ENCODE peak calls at places on chromosomes 13 and 19, in four cellular contexts. H is uterus, F is fibroblast of lung, N is epithelial cell of esophagus. S is an unnamed sample.

GRCh38 chr19:34888091-34888490 is 38.6 kb upstream of the ZNF30 start:
- DNase-seq in H (no peak), F (no peak), N (no peak), S (no peak)

GRCh38 chr19:11626252-11626651 is 29.0 kb downstream of the ZNF627 start:
- DNase-seq in F (no peak), N (no peak), H (no peak), S (no peak)

GRCh38 chr13:41231786-41232185 is 31.6 kb downstream of the MTRF1 start:
- DNase-seq in F (peak), H (no peak), N (peak), S (no peak)

GRCh38 chr13:97499181-97499580 is 65.2 kb downstream of the RAP2A start:
- DNase-seq in N (no peak), H (no peak), F (no peak), S (no peak)

GRCh38 chr13:23460309-23460708 is 26.8 kb upstream of the SACS start:
- DNase-seq in F (no peak), H (no peak), N (no peak), S (no peak)

GRCh38 chr13:30963794-30964193 is 31.3 kb downstream of the TEX26 start:
- DNase-seq in N (peak), F (peak), H (no peak), S (no peak)

GRCh38 chr19:50492303-50493052 is 15.8 kb upstream of the GARIN5A start:
- DNase-seq in N (no peak), H (peak), F (no peak), S (no peak)

GRCh38 chr13:48121733-48122132 is 26.8 kb upstream of the MED4 start:
- DNase-seq in H (no peak), F (peak), N (no peak), S (no peak)

GRCh38 chr19:17450264-17451075 is 2.0 kb upstream of the TMEM221 start:
- DNase-seq in H (no peak), F (no peak), N (peak), S (no peak)

GRCh38 chr13:46804391-46804815 is 7.4 kb upstream of the ESD start:
- DNase-seq in N (peak), H (no peak), F (peak), S (peak)

GRCh38 chr19:750640-751423 is at the start of gene MISP:
- DNase-seq in F (no peak), H (no peak), N (peak), S (no peak)

GRCh38 chr19:3556978-3557460 is 367 bp downstream of the MFSD12 start:
- DNase-seq in N (peak), H (no peak), F (peak), S (no peak)

GRCh38 chr19:16019691-16020448 is 56.4 kb upstream of the TPM4 start:
- DNase-seq in H (no peak), F (no peak), N (no peak), S (no peak)

GRCh38 chr19:44753932-44754742 is 5.6 kb downstream of the BCL3 start:
- DNase-seq in N (peak), H (peak), F (peak), S (no peak)

GRCh38 chr13:28582225-28582891 is 76.6 kb upstream of the POMP start:
- DNase-seq in H (no peak), N (no peak), F (no peak), S (no peak)

GRCh38 chr19:29271341-29271740 is 58.4 kb upstream of the UQCRFS1 start:
- DNase-seq in F (no peak), H (no peak), N (no peak), S (no peak)

GRCh38 chr19:58346961-58347929 is 6.0 kb downstream of the A1BG start:
- DNase-seq in N (peak), H (peak), F (peak), S (no peak)

GRCh38 chr19:19192910-19193423 is 909 bp downstream of the RFXANK start:
- DNase-seq in F (no peak), N (no peak), H (no peak), S (no peak)
- H3K4me3 ChIP-seq in F (peak), N (peak), H (peak), S (peak)

GRCh38 chr13:112510987-112511715 is 76.8 kb downstream of the TUBGCP3 start:
- DNase-seq in N (peak), F (no peak), H (no peak), S (no peak)

GRCh38 chr13:112510002-112510780 is 77.8 kb downstream of the TUBGCP3 start:
- DNase-seq in F (peak), N (peak), H (no peak), S (no peak)

GRCh38 chr13:112509190-112509589 is 78.8 kb downstream of the TUBGCP3 start:
- DNase-seq in N (no peak), F (no peak), H (no peak), S (no peak)

DNA sequence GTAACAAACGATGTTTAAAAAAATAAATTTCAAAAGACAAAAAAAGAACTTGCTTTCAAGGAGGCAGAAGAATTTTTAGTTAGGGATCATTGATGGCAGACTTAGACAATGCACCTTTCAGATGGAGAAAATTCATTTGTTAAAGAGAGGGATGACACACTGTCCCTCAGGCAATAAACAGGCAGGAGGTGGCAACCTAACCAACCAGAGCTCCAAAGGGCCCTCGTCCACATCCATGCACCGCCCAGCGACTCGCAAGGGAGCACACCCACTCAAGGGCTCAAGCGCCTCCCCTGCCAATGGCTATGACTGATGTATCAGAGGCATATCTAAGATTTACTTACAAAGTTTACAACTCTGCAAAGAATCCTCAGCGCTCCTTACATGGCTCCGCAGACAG is 81.9 kb downstream of the TUBGCP3 start:
- DNase-seq in N (peak), F (no peak), H (no peak), S (no peak)
- TF ChIP-seq CTCF in N (no peak), F (no peak), H (no peak), S (no peak)

DNA sequence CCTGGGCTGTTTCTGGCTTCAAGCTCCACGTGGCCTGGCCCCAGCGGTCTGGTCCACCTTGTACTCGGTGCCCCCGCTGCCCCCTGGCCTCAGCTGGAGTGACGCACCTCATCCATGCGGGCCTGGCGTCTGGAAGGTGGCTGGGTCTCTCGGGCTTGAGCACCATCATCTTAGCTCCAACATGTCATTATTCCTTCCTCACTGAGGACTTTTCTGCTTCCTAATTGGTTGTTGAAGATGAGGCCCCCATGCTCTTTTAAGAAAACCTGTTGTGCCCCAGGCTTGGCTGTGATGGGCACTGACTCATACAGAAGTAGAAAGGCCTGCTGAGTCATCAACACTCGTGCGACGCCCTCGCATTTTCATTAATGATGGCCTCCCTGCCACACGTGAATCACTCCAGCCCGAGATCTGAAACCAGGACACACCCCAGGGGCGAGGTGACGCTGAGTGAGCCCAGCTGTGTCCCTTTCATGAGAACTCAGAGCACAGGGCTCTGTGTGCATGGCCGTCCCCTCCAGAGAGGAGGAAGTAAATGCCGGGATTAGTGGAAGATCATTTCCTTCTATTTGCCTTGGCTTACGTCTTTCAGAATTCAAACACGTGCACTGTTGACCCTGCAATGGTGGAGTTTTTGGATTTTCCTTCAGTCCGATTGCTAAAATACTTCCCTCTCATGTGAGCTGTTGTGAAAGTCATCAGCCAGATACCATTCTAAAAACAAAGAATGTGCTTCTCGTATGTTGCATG is 14.0 kb upstream of the GJA3 start:
- DNase-seq in N (peak), F (peak), H (peak), S (peak)
- H3K4me3 ChIP-seq in N (no peak), F (no peak), H (no peak), S (peak)

DNA sequence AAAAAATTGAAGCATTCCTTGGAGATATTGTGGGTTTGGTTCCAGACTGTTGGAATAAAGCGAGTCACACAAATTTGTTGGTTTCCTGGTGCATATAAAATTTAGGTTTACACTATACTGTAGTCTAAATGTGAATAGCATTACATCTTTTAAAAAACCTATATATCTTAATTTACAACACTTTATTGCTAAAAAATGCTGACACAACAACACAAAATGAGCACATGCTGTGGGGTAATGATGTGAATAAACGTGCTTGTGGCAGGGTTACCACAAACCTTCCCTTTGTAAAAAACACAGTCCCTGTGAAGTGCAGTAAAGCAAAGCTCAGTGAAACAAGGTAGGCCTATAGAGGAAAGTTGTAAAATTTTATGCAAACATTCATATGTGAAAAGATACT is 27.7 kb downstream of the MPHOSPH8 start:
- DNase-seq in H (no peak), F (no peak), N (no peak), S (no peak)
- TF ChIP-seq CTCF in H (no peak), F (no peak), N (no peak), S (no peak)

S was measured in BJ.